ENCODE peak calls at places on chromosomes 4 and X, in seven cellular contexts. K is BJ, V is foreskin fibroblast, U is glutamatergic neuron, Q is ascending aorta, H is psoas muscle, B is AG04450. Y is an unnamed sample.

GRCh38 chrX:15855562-15856256 is 1.1 kb upstream of the AP1S2 start:
- DNase-seq in K (no peak), V (no peak), U (no peak), Q (no peak), H (no peak), B (no peak), Y (no peak)

GRCh38 chr4:826508-827208 is 729 bp upstream of the CPLX1 start:
- DNase-seq in K (no peak), V (no peak), U (peak), Q (no peak), H (peak), B (no peak), Y (peak)

GRCh38 chr4:162139412-162139811 is 24.4 kb downstream of the FSTL5 start:
- DNase-seq in K (no peak), V (no peak), U (no peak), Q (no peak), H (no peak), B (no peak), Y (no peak)

GRCh38 chr4:80265571-80266266 is 745 bp upstream of the FGF5 start:
- DNase-seq in K (peak), V (peak), U (no peak), Q (no peak), H (no peak), B (peak), Y (peak)

GRCh38 chrX:11557120-11557519 is 108.6 kb downstream of the ARHGAP6 start:
- DNase-seq in K (peak), V (peak), U (no peak), Q (no peak), H (no peak), B (no peak), Y (no peak)

GRCh38 chr4:16231570-16232252 is 5.4 kb upstream of the TAPT1 start:
- DNase-seq in K (no peak), V (no peak), U (no peak), Q (no peak), H (no peak), B (no peak), Y (no peak)

GRCh38 chrX:154056739-154057367 is 37.2 kb upstream of the IRAK1 start:
- DNase-seq in K (no peak), V (peak), U (no peak), Q (no peak), H (no peak), B (no peak), Y (no peak)

GRCh38 chr4:65661469-65661868 is 8.8 kb downstream of the EPHA5 start:
- DNase-seq in K (no peak), V (no peak), U (no peak), Q (no peak), H (no peak), B (no peak), Y (no peak)

GRCh38 chr4:78059524-78059889 is 2.4 kb downstream of the FRAS1 start:
- DNase-seq in K (peak), V (peak), U (peak), Q (no peak), H (peak), B (no peak), Y (peak)

GRCh38 chr4:27861802-27862201 is 1001.2 kb downstream of the STIM2 start:
- DNase-seq in K (no peak), V (no peak), U (no peak), Q (no peak), H (no peak), B (no peak), Y (no peak)

GRCh38 chrX:38732866-38733265 is 68.4 kb upstream of the MID1IP1 start:
- DNase-seq in K (no peak), V (no peak), U (no peak), Q (no peak), H (no peak), B (no peak), Y (no peak)

GRCh38 chr4:26858947-26859401 is 1.7 kb upstream of the STIM2 start:
- DNase-seq in K (no peak), V (peak), U (no peak), Q (no peak), H (no peak), B (no peak), Y (no peak)

GRCh38 chr4:10115657-10116624 is 658 bp downstream of the WDR1 start:
- DNase-seq in K (no peak), V (peak), U (peak), Q (no peak), H (peak), B (no peak), Y (peak)

GRCh38 chrX:22124098-22124497 is 92.0 kb downstream of the PHEX start:
- DNase-seq in K (no peak), V (no peak), U (no peak), Q (no peak), H (no peak), B (no peak), Y (no peak)

GRCh38 chr4:177124436-177124835 is 185.2 kb upstream of the NEIL3 start:
- DNase-seq in K (no peak), V (no peak), U (no peak), Q (no peak), H (no peak), B (no peak), Y (no peak)

GRCh38 chr4:86497131-86497530 is 97.0 kb upstream of the PTPN13 start:
- DNase-seq in K (no peak), V (peak), U (no peak), Q (no peak), H (peak), B (no peak), Y (no peak)

GRCh38 chrX:51802917-51803688 is 59.9 kb downstream of the GSPT2 start:
- DNase-seq in K (peak), V (peak), U (peak), Q (no peak), H (no peak), B (peak), Y (peak)
- TF ChIP-seq CTCF in K (peak), V (peak), U (peak), Q (peak), H (no peak), B (peak), Y (no peak)

GRCh38 chr4:56821394-56822263 is at the start of gene SPINK2:
- DNase-seq in K (no peak), V (peak), U (peak), Q (no peak), H (no peak), B (no peak), Y (peak)
- TF ChIP-seq CTCF in K (peak), V (no peak), U (no peak), Q (no peak), H (no peak), B (no peak), Y (no peak)

DNA sequence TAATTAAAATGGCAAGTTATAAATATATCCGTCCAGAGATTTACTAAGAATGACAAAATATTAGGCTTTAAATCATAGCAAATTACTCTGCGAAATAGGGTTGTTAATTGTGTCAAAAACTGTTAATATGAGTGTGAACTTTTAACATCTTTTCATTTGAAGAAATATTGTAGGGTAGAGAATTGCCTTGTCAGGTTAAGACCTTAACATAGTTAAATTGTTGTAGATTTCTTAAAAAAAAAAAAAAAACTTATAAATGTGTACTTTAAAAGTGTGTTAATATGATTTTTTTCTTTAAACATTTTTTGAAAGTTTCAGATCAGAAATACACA is 107.7 kb upstream of the TLR2 start:
- DNase-seq in K (no peak), V (no peak), U (no peak), Q (no peak), H (no peak), B (no peak), Y (no peak)
- TF ChIP-seq CTCF in K (no peak), V (no peak), U (no peak), Q (no peak), H (no peak), B (no peak), Y (no peak)

GRCh38 chrX:47648376-47648775 is 2.0 kb downstream of the ELK1 start:
- DNase-seq in K (no peak), V (no peak), U (no peak), Q (no peak), H (no peak), B (no peak), Y (no peak)

GRCh38 chrX:47651043-47651905 is 911 bp upstream of the ELK1 start:
- DNase-seq in K (no peak), V (no peak), U (no peak), Q (no peak), H (no peak), B (no peak), Y (peak)

GRCh38 chrX:47649302-47649701 is 1.1 kb downstream of the ELK1 start:
- DNase-seq in K (no peak), V (no peak), U (no peak), Q (no peak), H (no peak), B (no peak), Y (no peak)

GRCh38 chrX:47649781-47650163 is 591 bp downstream of the ELK1 start:
- DNase-seq in K (no peak), V (no peak), U (no peak), Q (no peak), H (no peak), B (no peak), Y (no peak)

GRCh38 chrX:47650164-47651042 is at the start of gene ELK1:
- DNase-seq in K (peak), V (peak), U (peak), Q (peak), H (peak), B (peak), Y (peak)
- TF ChIP-seq CTCF in K (no peak), V (no peak), U (no peak), Q (no peak), H (no peak), B (no peak), Y (no peak)

Y was measured in nephron progenitor cell.